ENCODE peak calls at places on chromosomes 13 and 19, in eight cellular contexts. F is bronchial epithelial cell, O is endodermal cell, A is suprapubic skin, L is dorsolateral prefrontal cortex, W is HCT116, Q is upper lobe of left lung, B is AG10803. Y is an unnamed sample.

GRCh38 chr13:113656015-113656588 is 1.9 kb downstream of the ATP4B start:
- DNase-seq in F (no peak), O (no peak), A (peak), L (peak), W (no peak), Q (peak), B (no peak), Y (no peak)

GRCh38 chr13:51396352-51396751 is 56.5 kb downstream of the INTS6 start:
- DNase-seq in F (no peak), O (no peak), A (no peak), L (no peak), W (no peak), Q (no peak), B (peak), Y (no peak)

GRCh38 chr13:21010621-21011020 is 50.8 kb downstream of the LATS2 start:
- DNase-seq in F (no peak), O (peak), A (no peak), L (no peak), W (no peak), Q (no peak), B (peak), Y (no peak)

GRCh38 chr13:79404985-79405384 is 1.1 kb downstream of the RBM26 start:
- DNase-seq in F (peak), O (no peak), A (no peak), L (no peak), W (no peak), Q (no peak), B (no peak), Y (no peak)

GRCh38 chr13:35976126-35976525 is 155.1 kb downstream of the DCLK1 start:
- DNase-seq in F (no peak), O (no peak), A (no peak), L (no peak), W (no peak), Q (no peak), B (peak), Y (no peak)

GRCh38 chr13:29537736-29538624 is 57.5 kb downstream of the SLC7A1 start:
- DNase-seq in F (no peak), O (no peak), A (no peak), L (no peak), W (no peak), Q (no peak), B (peak), Y (no peak)

GRCh38 chr19:42683917-42684513 is 56.3 kb downstream of the PSG3 start:
- DNase-seq in F (peak), O (peak), A (no peak), L (no peak), W (peak), Q (no peak), B (peak), Y (no peak)

GRCh38 chr13:28622286-28622685 is 36.6 kb upstream of the POMP start:
- DNase-seq in F (no peak), O (no peak), A (no peak), L (peak), W (no peak), Q (peak), B (no peak), Y (no peak)

GRCh38 chr13:34730966-34731365 is 211.1 kb upstream of the NBEA start:
- DNase-seq in F (peak), O (peak), A (no peak), L (no peak), W (no peak), Q (no peak), B (no peak), Y (no peak)

GRCh38 chr13:33260168-33261098 is 25.1 kb downstream of the STARD13 start:
- DNase-seq in F (no peak), O (no peak), A (no peak), L (no peak), W (peak), Q (peak), B (no peak), Y (no peak)

GRCh38 chr13:85019121-85019520 is 780.1 kb downstream of the SLITRK6 start:
- DNase-seq in F (no peak), O (no peak), A (no peak), L (no peak), W (no peak), Q (no peak), B (no peak), Y (no peak)

GRCh38 chr19:35774274-35775045 is 904 bp upstream of the ARHGAP33 start:
- DNase-seq in F (no peak), O (no peak), A (no peak), L (no peak), W (no peak), Q (no peak), B (no peak), Y (no peak)

GRCh38 chr19:17811103-17811502 is 10.2 kb downstream of the INSL3 start:
- DNase-seq in F (no peak), O (no peak), A (no peak), L (no peak), W (no peak), Q (no peak), B (no peak), Y (no peak)

GRCh38 chr19:58021541-58022282 is 12.1 kb upstream of the ZSCAN1 start:
- DNase-seq in F (peak), O (peak), A (no peak), L (no peak), W (no peak), Q (peak), B (peak), Y (no peak)

GRCh38 chr13:33879044-33879596 is 61.2 kb downstream of the RFC3 start:
- DNase-seq in F (no peak), O (no peak), A (no peak), L (no peak), W (no peak), Q (no peak), B (no peak), Y (no peak)

GRCh38 chr13:90594694-90595093 is 752.8 kb upstream of the MIR17HG start:
- DNase-seq in F (peak), O (no peak), A (no peak), L (no peak), W (no peak), Q (no peak), B (peak), Y (no peak)

GRCh38 chr13:112880976-112881540 is 88.0 kb upstream of the MCF2L start:
- DNase-seq in F (no peak), O (no peak), A (no peak), L (no peak), W (no peak), Q (peak), B (no peak), Y (no peak)

GRCh38 chr13:110790371-110790770 is 76.9 kb downstream of the ING1 start:
- DNase-seq in F (no peak), O (no peak), A (no peak), L (no peak), W (no peak), Q (no peak), B (no peak), Y (no peak)

GRCh38 chr19:46192990-46193650 is 36.4 kb upstream of the IGFL1 start:
- DNase-seq in F (peak), O (no peak), A (no peak), L (no peak), W (no peak), Q (peak), B (peak), Y (no peak)

GRCh38 chr19:16649734-16650133 is 10.2 kb downstream of the SMIM7 start:
- DNase-seq in F (no peak), O (no peak), A (no peak), L (no peak), W (no peak), Q (no peak), B (peak), Y (no peak)

GRCh38 chr13:101211261-101211660 is 205.0 kb downstream of the NALCN start:
- DNase-seq in F (peak), O (no peak), A (no peak), L (no peak), W (no peak), Q (no peak), B (peak), Y (no peak)

GRCh38 chr19:10975374-10976036 is 14.7 kb downstream of the SMARCA4 start:
- DNase-seq in F (no peak), O (no peak), A (no peak), L (no peak), W (no peak), Q (peak), B (peak), Y (peak)

GRCh38 chr13:49021953-49022352 is 46.2 kb downstream of the FNDC3A start:
- DNase-seq in F (no peak), O (no peak), A (no peak), L (no peak), W (no peak), Q (no peak), B (no peak), Y (no peak)

GRCh38 chr13:102312841-102313240 is 89.0 kb downstream of the FGF14 start:
- DNase-seq in F (no peak), O (no peak), A (no peak), L (no peak), W (no peak), Q (no peak), B (no peak), Y (no peak)

GRCh38 chr19:15199652-15200574 is 882 bp downstream of the NOTCH3 start:
- DNase-seq in F (peak), O (peak), A (no peak), L (no peak), W (no peak), Q (peak), B (peak), Y (no peak)

GRCh38 chr19:41641879-41642485 is 15.1 kb upstream of the CEACAM4 start:
- DNase-seq in F (peak), O (peak), A (no peak), L (peak), W (peak), Q (peak), B (peak), Y (peak)

GRCh38 chr13:19067767-19068166 is 113.9 kb downstream of the TUBA3C start:
- DNase-seq in F (no peak), O (no peak), A (no peak), L (no peak), W (no peak), Q (no peak), B (no peak), Y (no peak)
- H3K4me3 ChIP-seq in F (no peak), O (no peak), A (no peak), L (no peak), W (no peak), Q (no peak), B (no peak), Y (no peak)

GRCh38 chr13:71244181-71244580 is 622.8 kb downstream of the DACH1 start:
- DNase-seq in F (no peak), O (no peak), A (no peak), L (no peak), W (no peak), Q (no peak), B (no peak), Y (no peak)

GRCh38 chr13:71237332-71237731 is 629.7 kb downstream of the DACH1 start:
- DNase-seq in F (no peak), O (no peak), A (no peak), L (no peak), W (no peak), Q (no peak), B (no peak), Y (no peak)

GRCh38 chr13:71242191-71242590 is 624.8 kb downstream of the DACH1 start:
- DNase-seq in F (no peak), O (no peak), A (no peak), L (peak), W (no peak), Q (no peak), B (no peak), Y (no peak)

DNA sequence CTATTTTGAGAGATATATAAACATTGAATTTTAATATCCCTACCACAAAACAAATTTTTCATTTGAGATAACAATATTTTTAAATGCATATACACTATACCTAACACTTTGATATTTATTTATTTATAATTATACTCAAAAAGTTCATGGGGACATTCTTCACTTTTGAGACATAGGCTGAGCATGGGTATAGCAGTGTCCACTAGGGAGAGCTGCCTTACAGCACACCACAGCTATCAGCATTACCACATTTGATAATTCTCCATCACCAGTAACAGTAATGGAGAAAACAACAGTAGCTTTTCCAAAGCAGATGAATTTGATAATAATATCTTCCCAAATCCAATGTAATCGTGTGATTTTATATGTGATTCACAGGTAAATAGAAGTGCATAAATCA is 626.1 kb downstream of the DACH1 start:
- DNase-seq in F (peak), O (peak), A (no peak), L (no peak), W (no peak), Q (no peak), B (no peak), Y (no peak)
- TF ChIP-seq CTCF in F (peak), O (peak), A (no peak), L (peak), W (peak), Q (peak), B (no peak), Y (no peak)

GRCh38 chr19:13633109-13633508 is 126.8 kb upstream of the CACNA1A start:
- DNase-seq in F (no peak), O (no peak), A (no peak), L (no peak), W (no peak), Q (no peak), B (no peak), Y (no peak)

GRCh38 chr19:13627531-13627930 is 121.3 kb upstream of the CACNA1A start:
- DNase-seq in F (no peak), O (no peak), A (no peak), L (no peak), W (no peak), Q (no peak), B (no peak), Y (no peak)

GRCh38 chr19:13633522-13633922 is 127.2 kb upstream of the CACNA1A start:
- DNase-seq in F (no peak), O (no peak), A (no peak), L (no peak), W (no peak), Q (no peak), B (no peak), Y (no peak)

GRCh38 chr19:13634658-13635057 is 128.4 kb upstream of the CACNA1A start:
- DNase-seq in F (no peak), O (no peak), A (no peak), L (no peak), W (no peak), Q (no peak), B (no peak), Y (no peak)

DNA sequence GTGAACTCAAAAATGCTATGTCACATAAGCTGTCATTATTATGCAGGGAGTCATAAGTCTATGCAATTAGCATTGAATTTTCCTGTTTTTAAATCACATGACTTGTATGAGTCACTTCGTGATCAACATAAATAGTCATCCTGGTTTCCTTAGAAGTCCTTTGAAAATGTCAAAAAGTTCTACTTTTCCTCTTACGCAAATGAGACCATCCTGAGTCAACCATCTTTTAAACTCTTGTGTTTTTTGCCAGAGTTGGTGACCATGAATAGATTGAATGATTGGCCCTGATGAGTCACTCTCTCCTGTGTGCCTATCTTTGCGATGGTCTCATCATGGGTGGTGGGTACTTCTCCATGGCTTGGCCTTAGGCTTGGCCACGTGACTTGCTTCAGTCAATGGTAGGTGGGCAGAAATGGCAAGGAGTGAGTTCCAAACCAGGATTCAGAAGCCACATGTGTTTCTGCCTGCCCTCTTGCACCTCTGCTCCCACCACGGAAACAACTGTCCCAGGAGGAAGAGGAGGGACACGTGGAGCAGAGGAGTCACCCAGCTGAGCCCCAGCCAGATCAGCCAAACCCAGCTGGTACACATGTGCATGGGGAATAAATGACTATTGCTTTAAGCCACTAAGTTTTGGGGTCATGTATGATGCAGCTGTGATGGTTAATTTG is 123.5 kb upstream of the CACNA1A start:
- DNase-seq in F (peak), O (no peak), A (no peak), L (no peak), W (no peak), Q (no peak), B (peak), Y (no peak)
- H3K4me3 ChIP-seq in F (no peak), O (no peak), A (no peak), L (no peak), W (no peak), Q (no peak), B (no peak), Y (no peak)

GRCh38 chr19:799076-799881 is 2.0 kb downstream of the PTBP1 start:
- DNase-seq in F (peak), O (peak), A (no peak), L (no peak), W (no peak), Q (no peak), B (peak), Y (no peak)
- TF ChIP-seq CTCF in F (peak), O (peak), A (no peak), L (no peak), W (no peak), Q (no peak), B (peak), Y (peak)

GRCh38 chr19:7196721-7197168 is 97.5 kb downstream of the INSR start:
- DNase-seq in F (no peak), O (no peak), A (peak), L (no peak), W (no peak), Q (peak), B (peak), Y (peak)
- H3K4me3 ChIP-seq in F (no peak), O (peak), A (peak), L (peak), W (peak), Q (peak), B (peak), Y (peak)

GRCh38 chr13:39378293-39378692 is 224.7 kb downstream of the LHFPL6 start:
- DNase-seq in F (no peak), O (no peak), A (no peak), L (no peak), W (no peak), Q (no peak), B (no peak), Y (no peak)

GRCh38 chr13:39379118-39379517 is 223.9 kb downstream of the LHFPL6 start:
- DNase-seq in F (no peak), O (no peak), A (no peak), L (no peak), W (no peak), Q (no peak), B (no peak), Y (no peak)

GRCh38 chr13:39381456-39381855 is 221.5 kb downstream of the LHFPL6 start:
- DNase-seq in F (no peak), O (no peak), A (no peak), L (no peak), W (no peak), Q (no peak), B (no peak), Y (no peak)

GRCh38 chr13:39377699-39378098 is 225.3 kb downstream of the LHFPL6 start:
- DNase-seq in F (no peak), O (no peak), A (no peak), L (no peak), W (no peak), Q (no peak), B (no peak), Y (no peak)

GRCh38 chr13:39379667-39380655 is 223.0 kb downstream of the LHFPL6 start:
- DNase-seq in F (peak), O (no peak), A (no peak), L (no peak), W (no peak), Q (no peak), B (peak), Y (no peak)
- TF ChIP-seq CTCF in F (no peak), O (no peak), A (no peak), L (no peak), W (no peak), Q (no peak), B (no peak), Y (no peak)